ENCODE peak calls at places on chromosomes 16 and 17, in four cellular contexts. U, T, J and D are unnamed samples.

GRCh38 chr16:2085669-2086068 is 37.9 kb downstream of the TSC2 start:
- DNase-seq in U (no peak), T (peak; percentile 75), J (no peak), D (no peak)

GRCh38 chr16:11658896-11659708 is 9.2 kb upstream of the SNN start:
- DNase-seq in U (no peak), T (no peak), J (no peak), D (no peak)

GRCh38 chr16:57845115-57845514 is 42.8 kb upstream of the KIFC3 start:
- DNase-seq in U (no peak), T (no peak), J (no peak), D (no peak)

GRCh38 chr17:29592850-29593545 is at the start of gene ANKRD13B:
- DNase-seq in U (peak; percentile 39), T (peak; percentile 65), J (no peak), D (no peak)

GRCh38 chr16:67708368-67708771 is 10.7 kb downstream of the GFOD2 start:
- DNase-seq in U (no peak), T (peak; percentile 57), J (no peak), D (no peak)

GRCh38 chr16:57498031-57498430 is 11.7 kb upstream of the DOK4 start:
- DNase-seq in U (no peak), T (no peak), J (no peak), D (no peak)

GRCh38 chr17:7816926-7817642 is 16.9 kb upstream of the KDM6B start:
- DNase-seq in U (no peak), T (no peak), J (no peak), D (no peak)

GRCh38 chr17:4934173-4934979 is 2.3 kb downstream of the GP1BA start:
- DNase-seq in U (no peak), T (peak; percentile 60), J (no peak), D (no peak)

GRCh38 chr17:58487589-58488427 is at the start of gene HSF5:
- DNase-seq in U (peak; percentile 63), T (no peak), J (peak; percentile 72), D (peak; percentile 60)

GRCh38 chr16:65125871-65126270 is 4.0 kb upstream of the CDH11 start:
- DNase-seq in U (no peak), T (no peak), J (no peak), D (no peak)

GRCh38 chr17:35778641-35779196 is 16.7 kb downstream of the MMP28 start:
- DNase-seq in U (no peak), T (no peak), J (no peak), D (no peak)

GRCh38 chr17:43530303-43531081 is 15.6 kb downstream of the ETV4 start:
- DNase-seq in U (no peak), T (peak; percentile 78), J (no peak), D (no peak)